ENCODE peak calls at places on chromosome 12, in seven cellular contexts. E, W, A, D, H, K and G are unnamed samples.

GRCh38 chr12:12036901-12037300 is 33.8 kb upstream of the BCL2L14 start:
- DNase-seq in E (no peak), W (no peak), A (no peak), D (no peak), H (no peak), K (no peak), G (no peak)

GRCh38 chr12:124304314-124304790 is 9.5 kb downstream of the RFLNA start:
- DNase-seq in E (no peak), W (no peak), A (no peak), D (peak; percentile 64), H (no peak), K (no peak), G (no peak)

GRCh38 chr12:12018454-12018853 is 52.3 kb upstream of the BCL2L14 start:
- DNase-seq in E (no peak), W (peak; percentile 40), A (no peak), D (no peak), H (no peak), K (peak; percentile 71), G (no peak)

GRCh38 chr12:75208851-75209781 is 523 bp downstream of the KCNC2 start:
- DNase-seq in E (no peak), W (no peak), A (no peak), D (peak; percentile 62), H (no peak), K (no peak), G (peak; percentile 51)

GRCh38 chr12:23634344-23634743 is 315.1 kb downstream of the SOX5 start:
- DNase-seq in E (no peak), W (no peak), A (no peak), D (no peak), H (no peak), K (no peak), G (no peak)

GRCh38 chr12:101743724-101744472 is 4.6 kb upstream of the SYCP3 start:
- DNase-seq in E (no peak), W (no peak), A (no peak), D (peak; percentile 88), H (no peak), K (no peak), G (no peak)

GRCh38 chr12:132729541-132730320 is 19.1 kb downstream of the PGAM5 start:
- DNase-seq in E (no peak), W (no peak), A (no peak), D (no peak), H (no peak), K (no peak), G (no peak)

GRCh38 chr12:96136129-96136528 is 58.0 kb upstream of the ELK3 start:
- DNase-seq in E (no peak), W (no peak), A (no peak), D (no peak), H (no peak), K (no peak), G (no peak)

GRCh38 chr12:55654506-55655224 is 18.0 kb downstream of the OR10P1 start:
- DNase-seq in E (no peak), W (no peak), A (no peak), D (no peak), H (no peak), K (no peak), G (no peak)

GRCh38 chr12:51752490-51752889 is 96.0 kb downstream of the FIGNL2 start:
- DNase-seq in E (peak; percentile 19), W (peak; percentile 29), A (peak; percentile 72), D (no peak), H (no peak), K (no peak), G (no peak)

GRCh38 chr12:79414252-79414651 is 276.5 kb downstream of the PAWR start:
- DNase-seq in E (no peak), W (no peak), A (no peak), D (no peak), H (no peak), K (no peak), G (no peak)

GRCh38 chr12:123787466-123787865 is 25.4 kb downstream of the DNAH10 start:
- DNase-seq in E (no peak), W (no peak), A (peak; percentile 27), D (no peak), H (no peak), K (no peak), G (no peak)

GRCh38 chr12:18224745-18225144 is 36.6 kb upstream of the PIK3C2G start:
- DNase-seq in E (no peak), W (no peak), A (no peak), D (no peak), H (peak; percentile 7), K (no peak), G (no peak)

GRCh38 chr12:80101126-80101525 is 1.8 kb downstream of the OTOGL start:
- DNase-seq in E (no peak), W (no peak), A (no peak), D (no peak), H (no peak), K (no peak), G (no peak)

GRCh38 chr12:126772171-126772864 is 1494.7 kb upstream of the TMEM132C start:
- DNase-seq in E (peak; percentile 10), W (no peak), A (no peak), D (no peak), H (peak; percentile 2), K (no peak), G (no peak)

GRCh38 chr12:96472384-96472783 is 17.0 kb upstream of the CFAP54 start:
- DNase-seq in E (no peak), W (no peak), A (no peak), D (no peak), H (no peak), K (no peak), G (no peak)

GRCh38 chr12:68334136-68334535 is 2.0 kb upstream of the MDM1 start:
- DNase-seq in E (no peak), W (no peak), A (no peak), D (no peak), H (no peak), K (no peak), G (no peak)

GRCh38 chr12:92538970-92539749 is 163.6 kb upstream of the PLEKHG7 start:
- DNase-seq in E (peak; percentile 25), W (no peak), A (no peak), D (no peak), H (no peak), K (no peak), G (no peak)

GRCh38 chr12:62856454-62856853 is 78.5 kb downstream of the PPM1H start:
- DNase-seq in E (no peak), W (no peak), A (no peak), D (no peak), H (no peak), K (no peak), G (no peak)

GRCh38 chr12:31324845-31325523 is 966 bp downstream of the SINHCAF start:
- DNase-seq in E (no peak), W (peak; percentile 53), A (peak; percentile 60), D (peak; percentile 92), H (peak; percentile 25), K (peak; percentile 63), G (peak; percentile 54)

GRCh38 chr12:71216725-71217579 is 59.2 kb upstream of the TSPAN8 start:
- DNase-seq in E (no peak), W (peak; percentile 33), A (no peak), D (no peak), H (peak; percentile 5), K (no peak), G (no peak)

GRCh38 chr12:122001379-122002209 is 20.1 kb upstream of the BCL7A start:
- DNase-seq in E (no peak), W (peak; percentile 50), A (no peak), D (no peak), H (no peak), K (no peak), G (peak; percentile 86)

GRCh38 chr12:121996050-121996944 is 25.4 kb upstream of the BCL7A start:
- DNase-seq in E (no peak), W (no peak), A (no peak), D (no peak), H (no peak), K (no peak), G (no peak)

GRCh38 chr12:121992059-121992879 is 29.4 kb upstream of the BCL7A start:
- DNase-seq in E (peak; percentile 83), W (peak; percentile 63), A (no peak), D (no peak), H (peak; percentile 91), K (no peak), G (peak; percentile 92)

GRCh38 chr12:121996945-121997612 is 24.6 kb upstream of the BCL7A start:
- DNase-seq in E (no peak), W (no peak), A (no peak), D (no peak), H (no peak), K (no peak), G (no peak)
- H3K4me3 ChIP-seq in E (no peak overlapping the region), W (no peak overlapping the region), A (no peak overlapping the region), D (no peak overlapping the region), H (no peak overlapping the region), K (no peak overlapping the region), G (no peak overlapping the region)

GRCh38 chr12:21940972-21941521 is at the start of gene ABCC9:
- DNase-seq in E (no peak), W (peak; percentile 25), A (peak; percentile 55), D (peak; percentile 58), H (no peak), K (no peak), G (no peak)
- H3K4me3 ChIP-seq in E (peak within 1 kb of the TSS; percentile 36), W (peak within 1 kb of the TSS; percentile 42), A (peak within 1 kb of the TSS; percentile 8), D (peak within 1 kb of the TSS; percentile 56), H (peak within 1 kb of the TSS; percentile 36), K (peak within 1 kb of the TSS; percentile 68), G (no peak within 1 kb of the TSS)

DNA sequence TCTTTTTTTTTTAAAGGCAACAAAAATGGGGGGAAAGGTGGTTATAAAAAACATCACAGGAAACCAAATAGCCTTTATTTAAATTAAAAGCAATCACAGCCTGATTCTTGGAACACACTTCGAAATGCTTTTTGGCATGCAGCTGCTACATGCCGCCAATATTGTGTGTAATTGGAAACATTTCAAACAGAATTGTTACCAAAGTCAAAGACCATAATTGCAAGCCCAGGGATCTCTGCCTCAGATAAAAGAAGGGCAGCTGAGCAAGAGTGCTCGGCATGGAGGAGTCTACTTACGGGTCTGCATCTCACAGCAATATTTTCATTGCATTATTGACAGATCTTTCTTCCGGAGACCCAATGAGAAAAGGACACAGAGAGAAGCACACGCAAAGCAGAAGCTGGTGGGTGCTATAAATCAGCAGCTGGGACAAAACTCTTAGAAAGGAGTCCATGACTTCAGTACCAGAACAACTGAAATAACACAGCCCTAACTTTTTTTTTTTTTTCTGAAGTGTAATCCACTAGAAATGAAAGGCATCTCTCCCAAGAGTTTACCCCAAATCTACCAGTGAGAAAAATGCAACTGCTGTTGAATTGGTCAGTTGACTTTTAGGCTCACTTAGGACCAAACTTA is 4.9 kb downstream of the PRICKLE1 start:
- DNase-seq in E (no peak), W (no peak), A (no peak), D (no peak), H (no peak), K (no peak), G (no peak)
- H3K4me3 ChIP-seq in E (no peak overlapping the region), W (no peak overlapping the region), A (no peak overlapping the region), D (no peak overlapping the region), H (no peak overlapping the region), K (no peak overlapping the region), G (no peak overlapping the region)

DNA sequence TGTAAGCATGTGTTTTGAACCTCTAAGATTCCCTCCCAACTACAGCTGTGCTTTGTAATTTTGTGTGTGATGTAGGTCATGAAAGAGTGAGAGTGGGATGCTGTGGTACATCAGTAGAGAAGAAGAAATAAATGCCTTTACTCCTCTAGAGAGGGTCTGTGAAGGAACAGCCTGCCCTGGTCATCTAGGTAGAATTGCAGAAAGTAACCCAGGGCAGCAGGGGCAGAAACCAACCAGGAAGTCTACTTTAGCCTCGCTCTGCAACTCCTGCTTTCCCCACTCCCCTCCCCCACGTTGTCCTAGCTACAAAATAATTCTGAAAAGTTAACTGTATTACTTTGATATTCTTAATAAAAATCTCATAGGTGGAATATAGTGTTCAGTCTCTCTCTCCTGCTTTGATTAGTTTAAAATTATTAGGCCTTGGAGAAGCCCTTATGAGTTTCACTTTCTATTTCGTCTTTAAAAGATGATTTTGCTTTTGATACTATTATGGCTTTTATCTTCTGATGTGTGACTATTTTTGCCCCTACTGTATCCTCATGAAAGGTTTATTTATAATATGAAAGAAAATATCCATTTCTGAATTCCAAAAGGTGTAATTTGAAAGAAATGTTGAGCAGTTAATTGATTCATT is 7.6 kb downstream of the TBK1 start:
- DNase-seq in E (no peak), W (no peak), A (no peak), D (peak; percentile 52), H (no peak), K (no peak), G (no peak)
- H3K4me3 ChIP-seq in E (no peak overlapping the region), W (no peak overlapping the region), A (no peak overlapping the region), D (peak overlapping the region; percentile 61), H (peak overlapping the region; percentile 12), K (peak overlapping the region; percentile 54), G (peak overlapping the region; percentile 27)